ENCODE peak calls at places on chromosomes 7 and 10, in four cellular contexts. U, W, Q and X are unnamed samples.

GRCh38 chr7:148575640-148576411 is 14.7 kb upstream of the C7orf33 start:
- DNase-seq in U (peak), W (peak), Q (peak), X (peak)

GRCh38 chr10:114603943-114604342 is 54.1 kb downstream of the ABLIM1 start:
- DNase-seq in U (no peak), W (peak), Q (no peak), X (no peak)

GRCh38 chr10:102752934-102753664 is 9.4 kb downstream of the WBP1L start:
- DNase-seq in U (peak), W (peak), Q (no peak), X (no peak)

GRCh38 chr7:130394421-130395188 is 14.3 kb downstream of the CPA1 start:
- DNase-seq in U (no peak), W (no peak), Q (no peak), X (no peak)

GRCh38 chr10:59537451-59537850 is 172.2 kb downstream of the SLC16A9 start:
- DNase-seq in U (no peak), W (no peak), Q (no peak), X (no peak)

GRCh38 chr7:34759477-34760125 is 101.6 kb downstream of the NPSR1 start:
- DNase-seq in U (peak), W (peak), Q (no peak), X (no peak)

GRCh38 chr10:103572597-103573321 is 79.3 kb downstream of the NEURL1 start:
- DNase-seq in U (no peak), W (no peak), Q (no peak), X (no peak)

GRCh38 chr7:149144996-149145850 is 2.0 kb upstream of the ZNF398 start:
- DNase-seq in U (no peak), W (no peak), Q (no peak), X (no peak)

GRCh38 chr7:19060870-19061269 is 56.6 kb downstream of the TWIST1 start:
- DNase-seq in U (no peak), W (peak), Q (no peak), X (no peak)

GRCh38 chr10:68516766-68517165 is 10.6 kb downstream of the SLC25A16 start:
- DNase-seq in U (no peak), W (no peak), Q (no peak), X (no peak)

GRCh38 chr7:99331002-99331401 is 5.3 kb downstream of the ARPC1A start:
- DNase-seq in U (no peak), W (no peak), Q (no peak), X (no peak)